ENCODE peak calls at places on chromosomes 6 and 20, in four cellular contexts. S is K562, O is HepG2, J is GM12878. I is an unnamed sample.

GRCh38 chr20:19864130-19864529 is 106.1 kb downstream of the RIN2 start:
- DNase-seq in S (no peak), O (no peak), J (no peak), I (no peak)

GRCh38 chr6:104638841-104639290 is 220.9 kb downstream of the HACE1 start:
- DNase-seq in S (no peak), O (no peak), J (no peak), I (no peak)

GRCh38 chr6:43331876-43332275 is 23.2 kb upstream of the CRIP3 start:
- DNase-seq in S (no peak), O (no peak), J (no peak), I (no peak)

GRCh38 chr6:64477311-64477850 is 841.8 kb downstream of the PHF3 start:
- DNase-seq in S (no peak), O (no peak), J (no peak), I (no peak)

GRCh38 chr20:14446446-14446845 is 109.0 kb upstream of the FLRT3 start:
- DNase-seq in S (no peak), O (no peak), J (no peak), I (no peak)

GRCh38 chr20:48709744-48710143 is 118.1 kb downstream of the PREX1 start:
- DNase-seq in S (no peak), O (no peak), J (no peak), I (no peak)

GRCh38 chr20:49612127-49612738 is 44.3 kb upstream of the PTGIS start:
- DNase-seq in S (no peak), O (peak), J (no peak), I (no peak)

GRCh38 chr6:100099189-100100074 is 105.4 kb upstream of the MCHR2 start:
- DNase-seq in S (no peak), O (peak), J (no peak), I (no peak)

GRCh38 chr6:135586844-135587243 is 89.3 kb upstream of the AHI1 start:
- DNase-seq in S (no peak), O (no peak), J (peak), I (no peak)

GRCh38 chr20:20024942-20025341 is 7.8 kb downstream of the NAA20 start:
- DNase-seq in S (no peak), O (no peak), J (no peak), I (no peak)

GRCh38 chr6:153167907-153168306 is 36.8 kb upstream of the RGS17 start:
- DNase-seq in S (no peak), O (no peak), J (no peak), I (no peak)

GRCh38 chr6:153167026-153167891 is 36.2 kb upstream of the RGS17 start:
- DNase-seq in S (no peak), O (peak), J (no peak), I (no peak)

GRCh38 chr6:153172815-153173214 is 41.7 kb upstream of the RGS17 start:
- DNase-seq in S (no peak), O (no peak), J (no peak), I (no peak)

GRCh38 chr6:153170511-153170910 is 39.4 kb upstream of the RGS17 start:
- DNase-seq in S (no peak), O (no peak), J (no peak), I (no peak)
- TF ChIP-seq TCF7 in S (no peak), O (no peak), J (no peak), I (no peak)

GRCh38 chr20:62571667-62572344 is 70.5 kb upstream of the SLCO4A1 start:
- DNase-seq in S (peak), O (peak), J (no peak), I (peak)
- TF ChIP-seq MAX in S (no peak), O (no peak), J (no peak), I (no peak)

DNA sequence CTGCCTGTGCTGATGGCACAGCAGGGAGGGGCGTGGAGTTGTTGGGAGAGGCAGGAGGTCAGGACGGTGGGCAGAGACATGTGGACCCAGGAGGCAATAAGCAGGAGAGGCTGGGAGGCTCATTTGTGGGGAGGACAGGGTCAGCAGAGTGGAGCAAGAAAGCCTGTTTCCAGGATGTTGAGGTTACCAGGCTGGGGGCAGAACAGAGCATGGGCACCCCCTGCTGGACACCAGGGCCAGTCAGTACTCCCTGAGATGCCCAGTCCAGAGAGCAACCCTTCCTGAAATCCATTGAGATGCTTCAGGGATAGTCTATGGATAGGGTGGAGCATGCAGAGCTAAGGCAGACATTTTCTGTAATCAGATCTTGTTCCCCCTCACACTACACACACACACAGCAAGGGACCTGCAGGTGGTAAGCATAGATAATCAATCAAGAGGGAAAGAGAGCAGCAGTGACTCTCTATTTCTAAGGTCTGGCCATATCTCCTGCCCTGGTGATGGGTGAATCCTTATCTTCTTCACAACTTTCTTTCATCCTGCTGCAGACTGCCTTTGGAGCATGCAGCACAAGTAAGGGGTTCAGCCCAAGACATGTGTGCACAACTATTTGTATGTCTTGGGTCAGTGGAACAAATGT is 41.7 kb downstream of the MOCS1 start:
- DNase-seq in S (peak), O (peak), J (peak), I (peak)
- TF ChIP-seq TCF7 in S (no peak), O (no peak), J (no peak), I (no peak)

DNA sequence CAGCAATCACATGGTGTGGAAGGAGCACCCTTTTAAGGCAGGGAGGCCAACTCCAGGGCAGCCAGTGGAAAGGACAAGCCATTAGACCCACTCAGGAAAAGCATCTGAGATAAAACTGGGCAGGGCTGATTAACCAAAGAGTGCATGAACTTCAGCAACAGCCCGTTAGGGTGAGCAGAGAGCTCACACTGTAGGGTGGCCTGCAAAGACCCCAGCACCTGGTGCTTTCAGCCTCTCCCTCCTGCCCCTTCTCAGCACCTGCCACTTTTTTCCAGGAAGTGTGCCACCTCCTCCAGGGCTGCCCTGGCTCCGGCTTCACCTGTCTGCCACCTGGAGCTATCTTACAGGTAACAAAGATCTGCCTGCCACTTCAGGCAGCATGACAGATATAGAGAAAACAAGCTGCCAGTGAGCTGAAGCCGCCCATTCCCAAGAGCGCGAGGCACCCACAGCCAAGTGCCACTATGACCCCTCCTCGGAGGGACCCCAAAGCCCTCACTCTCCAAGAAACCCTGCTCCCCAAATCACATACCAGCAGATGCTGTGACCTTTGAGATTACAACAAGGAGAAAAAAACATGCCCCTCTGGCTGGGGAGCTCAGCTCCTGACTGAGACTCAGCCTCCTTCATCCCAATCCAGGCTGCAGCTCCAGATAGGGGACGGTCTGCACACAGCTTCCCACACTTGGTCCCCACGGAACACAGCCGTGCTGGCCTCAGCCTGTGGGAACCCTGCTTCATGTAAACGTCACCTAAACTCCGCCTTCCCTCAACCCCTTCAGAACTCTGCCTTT is 71.2 kb downstream of the ABHD12 start:
- DNase-seq in S (no peak), O (no peak), J (no peak), I (no peak)
- TF ChIP-seq MAX in S (no peak), O (no peak), J (no peak), I (no peak)

GRCh38 chr6:69917834-69918233 is 51.5 kb downstream of the COL19A1 start:
- DNase-seq in S (no peak), O (no peak), J (peak), I (no peak)
- TF ChIP-seq TCF7 in S (no peak), O (no peak), J (no peak), I (no peak)

DNA sequence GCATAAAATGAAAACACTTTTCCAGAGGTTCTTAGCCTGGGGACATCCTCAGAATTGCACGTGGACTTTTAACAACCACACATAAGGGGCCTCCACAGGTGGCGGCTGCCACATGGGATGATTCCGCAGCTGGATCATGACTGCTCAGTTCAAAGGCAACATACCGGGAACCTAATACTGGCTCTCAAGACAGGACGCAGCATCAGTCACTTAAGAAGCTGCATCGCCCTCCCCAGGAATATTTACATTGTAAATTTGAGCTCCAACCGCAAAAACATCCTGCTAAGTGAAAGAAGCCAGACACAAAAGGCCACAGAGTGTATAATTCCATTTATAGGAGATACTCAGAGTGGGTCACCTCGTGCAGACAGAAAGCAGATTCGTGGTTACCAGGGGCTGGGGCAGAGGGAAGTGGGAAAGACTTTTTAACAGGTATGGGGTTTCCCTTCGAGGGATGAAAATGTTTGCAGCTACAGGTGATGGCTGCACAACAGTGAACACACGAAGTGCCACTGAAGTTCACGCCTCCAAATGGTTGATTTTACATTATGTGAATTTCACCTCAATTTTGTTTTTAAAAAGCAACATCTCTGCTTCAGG is 141.5 kb downstream of the BMP7 start:
- DNase-seq in S (no peak), O (no peak), J (peak), I (no peak)
- TF ChIP-seq MAX in S (no peak), O (no peak), J (no peak), I (no peak)